ENCODE peak calls at places on chromosomes 13 and 19, in five cellular contexts. O, Z, S, F and Y are unnamed samples.

GRCh38 chr13:102556806-102557205 is 40.0 kb upstream of the TPP2 start:
- DNase-seq in O (no peak), Z (no peak), S (no peak), F (no peak), Y (no peak)

GRCh38 chr19:44576843-44577565 is 36.4 kb upstream of the IGSF23 start:
- DNase-seq in O (peak; percentile 9), Z (no peak), S (no peak), F (peak; percentile 80), Y (no peak)

GRCh38 chr13:35475960-35476943 is at the start of gene MAB21L1:
- DNase-seq in O (no peak), Z (no peak), S (peak; percentile 19), F (peak; percentile 68), Y (no peak)

GRCh38 chr19:17522988-17523872 is 11.8 kb downstream of the PGLS start:
- DNase-seq in O (no peak), Z (no peak), S (no peak), F (peak; percentile 37), Y (no peak)

GRCh38 chr19:33402421-33403220 is 29.1 kb downstream of the CEBPG start:
- DNase-seq in O (no peak), Z (no peak), S (no peak), F (no peak), Y (no peak)

GRCh38 chr13:38844581-38844980 is 146.1 kb downstream of the STOML3 start:
- DNase-seq in O (no peak), Z (no peak), S (no peak), F (no peak), Y (no peak)

GRCh38 chr13:50911051-50911690 is 1.6 kb downstream of the RNASEH2B start:
- DNase-seq in O (no peak), Z (no peak), S (peak; percentile 41), F (no peak), Y (no peak)

GRCh38 chr13:111215081-111216047 is 100.3 kb downstream of the ARHGEF7 start:
- DNase-seq in O (no peak), Z (no peak), S (no peak), F (peak; percentile 71), Y (no peak)

GRCh38 chr19:21483589-21484170 is 21.7 kb upstream of the ZNF429 start:
- DNase-seq in O (no peak), Z (peak; percentile 46), S (peak; percentile 28), F (peak; percentile 93), Y (no peak)

GRCh38 chr19:3607398-3608078 is 863 bp upstream of the TBXA2R start:
- DNase-seq in O (peak; percentile 11), Z (no peak), S (no peak), F (peak; percentile 87), Y (no peak)

GRCh38 chr19:38889803-38890202 is 9.6 kb downstream of the SIRT2 start:
- DNase-seq in O (no peak), Z (no peak), S (no peak), F (peak; percentile 20), Y (no peak)

GRCh38 chr13:91134773-91135124 is 212.7 kb upstream of the MIR17HG start:
- DNase-seq in O (no peak), Z (no peak), S (no peak), F (no peak), Y (no peak)

GRCh38 chr13:65724261-65724660 is 1505.9 kb downstream of the PCDH9 start:
- DNase-seq in O (peak; percentile 14), Z (no peak), S (peak; percentile 47), F (no peak), Y (no peak)

GRCh38 chr19:45523642-45524256 is 16.5 kb downstream of the VASP start:
- DNase-seq in O (peak; percentile 77), Z (no peak), S (peak; percentile 85), F (peak; percentile 94), Y (peak; percentile 46)

GRCh38 chr19:52492991-52493470 is 34.4 kb upstream of the ZNF808 start:
- DNase-seq in O (no peak), Z (no peak), S (no peak), F (peak; percentile 91), Y (no peak)

GRCh38 chr19:45972944-45973525 is 630 bp downstream of the NOVA2 start:
- DNase-seq in O (no peak), Z (no peak), S (no peak), F (no peak), Y (no peak)

GRCh38 chr19:35117791-35118190 is 2.2 kb downstream of the FXYD3 start:
- DNase-seq in O (no peak), Z (no peak), S (no peak), F (no peak), Y (no peak)

GRCh38 chr13:51058461-51059167 is 52.5 kb downstream of the C13orf42 start:
- DNase-seq in O (no peak), Z (no peak), S (no peak), F (peak; percentile 45), Y (no peak)

GRCh38 chr19:49469828-49470614 is 4.0 kb upstream of the FLT3LG start:
- DNase-seq in O (no peak), Z (peak; percentile 53), S (no peak), F (no peak), Y (no peak)

GRCh38 chr13:41139296-41139966 is 6.8 kb upstream of the KBTBD6 start:
- DNase-seq in O (no peak), Z (no peak), S (peak; percentile 37), F (no peak), Y (no peak)

GRCh38 chr19:42317535-42317934 is 4.4 kb downstream of the TMEM145 start:
- DNase-seq in O (no peak), Z (no peak), S (no peak), F (no peak), Y (no peak)

GRCh38 chr13:21229241-21230024 is 53.0 kb downstream of the MRPL57 start:
- DNase-seq in O (no peak), Z (no peak), S (no peak), F (no peak), Y (no peak)

GRCh38 chr19:13396256-13397080 is 109.8 kb downstream of the CACNA1A start:
- DNase-seq in O (peak; percentile 93), Z (no peak), S (peak; percentile 89), F (peak; percentile 92), Y (no peak)

GRCh38 chr19:4654437-4655361 is 15.4 kb downstream of the TNFAIP8L1 start:
- DNase-seq in O (no peak), Z (no peak), S (no peak), F (no peak), Y (no peak)

GRCh38 chr13:69946443-69946955 is 161.1 kb upstream of the ATXN8OS start:
- DNase-seq in O (no peak), Z (no peak), S (no peak), F (no peak), Y (no peak)